ENCODE peak calls at places on chromosomes 7 and 10, in ten cellular contexts. I is fibroblast of lung; F is tibial nerve; K is BE2C; Y is iPS DF 6.9; Z is sigmoid colon; H is CD8-positive, alpha-beta memory T cell; J is cardiac muscle cell; N is left ventricle myocardium inferior; P is CD4-positive, alpha-beta memory T cell. U is an unnamed sample.

GRCh38 chr7:42931447-42931833 is 534 bp downstream of the PSMA2 start:
- DNase-seq in J (no peak), P (peak; percentile 54), Z (no peak), H (no peak), K (no peak), Y (no peak), F (no peak), I (no peak), N (no peak), U (no peak)

GRCh38 chr10:71125749-71126107 is 86.6 kb upstream of the UNC5B start:
- DNase-seq in N (no peak), K (no peak), Y (no peak), I (no peak), F (no peak), Z (no peak), H (no peak), P (no peak), J (no peak), U (no peak)

GRCh38 chr10:43237128-43237527 is 29.7 kb downstream of the RASGEF1A start:
- DNase-seq in J (no peak), Z (peak; percentile 45), I (no peak), F (no peak), H (no peak), K (peak; percentile 0), Y (no peak), N (no peak), P (no peak), U (no peak)

GRCh38 chr10:70479626-70480253 is 1.2 kb downstream of the PALD1 start:
- DNase-seq in Y (no peak), I (no peak), H (no peak), J (no peak), F (no peak), K (no peak), P (no peak), Z (no peak), N (no peak), U (no peak)

GRCh38 chr10:79060641-79061255 is 8.0 kb upstream of the ZMIZ1 start:
- DNase-seq in N (peak; percentile 2), Z (peak; percentile 58), F (no peak), K (peak; percentile 1), J (no peak), Y (no peak), I (no peak), H (no peak), P (no peak), U (no peak)

GRCh38 chr7:78852951-78853350 is 600.5 kb downstream of the MAGI2 start:
- DNase-seq in P (no peak), H (no peak), K (no peak), Y (no peak), N (no peak), F (no peak), Z (no peak), J (no peak), I (peak; percentile 11), U (no peak)

GRCh38 chr7:42285383-42285824 is 48.4 kb upstream of the GLI3 start:
- DNase-seq in P (no peak), J (no peak), K (no peak), H (no peak), Z (no peak), N (no peak), F (no peak), Y (no peak), I (peak; percentile 16), U (no peak)

GRCh38 chr10:6091630-6092029 is 2.8 kb downstream of the RBM17 start:
- DNase-seq in P (no peak), F (no peak), K (no peak), I (no peak), H (peak; percentile 48), Y (no peak), J (no peak), N (no peak), Z (no peak), U (no peak)

GRCh38 chr10:85602306-85602705 is 764.3 kb downstream of the GRID1 start:
- DNase-seq in F (no peak), Z (no peak), P (no peak), N (no peak), H (no peak), Y (no peak), K (no peak), I (no peak), J (no peak), U (no peak)

GRCh38 chr7:129502708-129503685 is 666 bp downstream of the SMKR1 start:
- DNase-seq in I (no peak), Y (no peak), H (peak; percentile 16), P (peak; percentile 47), Z (no peak), N (no peak), K (no peak), J (peak; percentile 36), F (no peak), U (no peak)

GRCh38 chr10:114412907-114413386 is 8.6 kb upstream of the AFAP1L2 start:
- DNase-seq in P (no peak), I (peak; percentile 67), J (no peak), Y (no peak), Z (peak; percentile 22), K (no peak), H (no peak), N (peak; percentile 28), F (no peak), U (no peak)

GRCh38 chr7:43926193-43927043 is at the start of gene UBE2D4:
- DNase-seq in P (peak; percentile 90), F (peak; percentile 78), I (peak; percentile 59), H (peak; percentile 92), Z (peak; percentile 93), J (peak; percentile 82), K (peak; percentile 87), Y (peak; percentile 50), N (peak; percentile 88), U (peak; percentile 70)

GRCh38 chr7:101564778-101565211 is 64.3 kb downstream of the MYL10 start:
- DNase-seq in I (no peak), P (no peak), Y (peak; percentile 88), N (no peak), Z (peak; percentile 59), H (no peak), K (peak; percentile 75), F (no peak), J (peak; percentile 43), U (no peak)

GRCh38 chr10:50419091-50419490 is 167.8 kb upstream of the ASAH2 start:
- DNase-seq in Y (no peak), Z (no peak), F (no peak), I (no peak), H (no peak), K (no peak), J (no peak), P (no peak), N (no peak), U (no peak)

GRCh38 chr10:50421026-50421719 is 169.9 kb upstream of the ASAH2 start:
- DNase-seq in H (no peak), F (peak; percentile 45), J (peak; percentile 41), N (no peak), Y (peak; percentile 29), P (no peak), K (peak; percentile 15), Z (no peak), I (peak; percentile 38), U (no peak)

GRCh38 chr10:50417906-50418697 is 166.8 kb upstream of the ASAH2 start:
- DNase-seq in I (peak; percentile 90), Z (peak; percentile 81), J (peak; percentile 65), P (peak; percentile 50), H (peak; percentile 5), F (peak; percentile 56), K (peak; percentile 23), N (peak; percentile 79), Y (peak; percentile 18), U (no peak)

GRCh38 chr10:50419756-50420155 is 168.4 kb upstream of the ASAH2 start:
- DNase-seq in Z (no peak), J (no peak), F (no peak), H (no peak), N (no peak), K (no peak), I (no peak), P (no peak), Y (no peak), U (no peak)

DNA sequence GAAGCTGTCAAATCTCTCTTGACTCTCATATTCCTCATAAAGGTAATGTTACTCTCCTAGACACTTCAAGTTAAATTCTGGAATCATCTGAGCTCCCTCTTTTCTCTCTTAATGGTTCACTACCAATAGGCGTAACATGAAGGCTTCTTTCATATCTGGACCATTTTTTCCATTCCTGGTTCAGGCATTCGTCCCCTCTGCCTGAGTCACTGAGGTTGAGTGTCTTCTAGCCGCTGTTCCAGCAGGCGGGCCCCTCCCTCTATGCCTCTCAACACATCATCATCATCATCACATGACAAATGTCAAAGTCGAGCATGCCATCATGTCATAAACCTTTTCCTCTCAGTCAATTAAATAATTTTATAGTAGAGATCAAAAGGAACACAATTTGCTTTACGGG is 168.8 kb upstream of the ASAH2 start:
- DNase-seq in I (no peak), P (no peak), K (no peak), J (no peak), Y (no peak), H (no peak), N (no peak), F (no peak), Z (no peak), U (no peak)
- H3K4me3 ChIP-seq in I (no peak overlapping the region), P (no peak overlapping the region), K (no peak overlapping the region), J (no peak overlapping the region), Y (no peak overlapping the region), H (no peak overlapping the region), N (no peak overlapping the region), F (no peak overlapping the region), Z (no peak overlapping the region), U (no peak overlapping the region)

GRCh38 chr10:87500646-87501048 is 4.0 kb upstream of the MINPP1 start:
- DNase-seq in P (no peak), N (no peak), I (peak; percentile 16), J (no peak), Y (no peak), Z (no peak), K (no peak), F (no peak), H (no peak), U (no peak)
- H3K4me1 ChIP-seq in P (peaks cover 2% of the 10 kb centered on the region), N (peaks cover 21% of the 10 kb centered on the region), I (no peaks in the 10 kb centered on the region), J (peaks cover 7% of the 10 kb centered on the region), Y (no peaks in the 10 kb centered on the region), Z (peaks cover 2% of the 10 kb centered on the region), K (no peaks in the 10 kb centered on the region), F (no peaks in the 10 kb centered on the region), H (peaks cover 1% of the 10 kb centered on the region), U (no peaks in the 10 kb centered on the region)

GRCh38 chr7:6691609-6692106 is 15.1 kb downstream of the ZNF12 start:
- DNase-seq in H (no peak), Y (no peak), F (no peak), N (no peak), P (no peak), J (no peak), K (no peak), I (peak; percentile 40), Z (no peak), U (no peak)
- H3K36me3 ChIP-seq in H (peaks cover 79% of the 10 kb centered on the region), Y (peaks cover 63% of the 10 kb centered on the region), F (peaks cover 89% of the 10 kb centered on the region), N (peaks cover 100% of the 10 kb centered on the region), P (peaks cover 72% of the 10 kb centered on the region), J (peaks cover 92% of the 10 kb centered on the region), K (peaks cover 100% of the 10 kb centered on the region), I (peaks cover 9% of the 10 kb centered on the region), Z (peaks cover 96% of the 10 kb centered on the region), U (peaks cover 87% of the 10 kb centered on the region)

DNA sequence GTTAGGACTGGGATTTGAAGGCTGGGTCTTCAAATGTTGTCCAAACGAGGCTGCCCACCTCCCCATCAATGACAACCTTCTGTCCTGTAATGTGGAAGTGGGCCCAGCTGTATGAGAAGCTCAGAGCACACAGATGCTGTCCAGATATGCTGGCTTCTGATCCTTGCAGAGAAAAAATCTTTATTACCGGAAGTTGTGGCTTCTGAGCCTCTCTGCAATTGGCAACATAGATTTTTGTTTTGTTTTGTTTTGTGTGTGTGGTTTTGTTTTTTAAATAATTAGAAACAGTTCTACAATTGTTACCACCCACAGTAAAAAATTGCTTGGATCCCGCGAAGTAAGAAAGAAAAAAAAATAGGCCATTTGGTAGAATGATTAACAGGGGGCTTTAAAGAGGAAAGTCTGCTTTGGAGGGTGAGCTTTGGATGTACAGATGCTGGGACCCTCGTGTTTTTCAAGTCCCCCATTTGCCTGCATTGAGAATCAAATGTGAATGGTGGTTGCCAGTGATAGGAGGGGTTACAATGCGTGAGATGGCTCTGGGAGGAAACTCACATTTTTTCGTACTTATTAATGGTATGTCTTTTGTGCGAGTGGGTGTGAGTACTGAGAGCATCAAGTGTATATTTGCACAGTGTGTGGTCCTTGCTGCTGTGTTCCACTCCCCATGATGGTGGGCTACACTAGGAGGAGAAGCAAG is 153.2 kb downstream of the TCF7L2 start:
- DNase-seq in H (no peak), N (no peak), Z (no peak), J (no peak), P (no peak), Y (no peak), K (no peak), F (no peak), I (no peak), U (no peak)
- H3K4me3 ChIP-seq in H (no peak overlapping the region), N (no peak overlapping the region), Z (no peak overlapping the region), J (no peak overlapping the region), P (no peak overlapping the region), Y (no peak overlapping the region), K (no peak overlapping the region), F (no peak overlapping the region), I (no peak overlapping the region), U (no peak overlapping the region)

U was measured in effector memory CD4-positive, alpha-beta T cell.